ENCODE peak calls at places on chromosomes 3 and 15, in nine cellular contexts. U is A549, G is IMR-90, B is endodermal cell, I is foreskin keratinocyte, W is aorta, O is RWPE1, P is body of pancreas, X is neural progenitor cell. J is an unnamed sample.

GRCh38 chr3:188779537-188779936 is 392.2 kb upstream of the TPRG1 start:
- DNase-seq in O (no peak), B (no peak), G (peak; percentile 18), X (no peak), P (no peak), I (no peak), W (no peak), U (no peak), J (no peak)

GRCh38 chr3:7874116-7874515 is 627.5 kb upstream of the LMCD1 start:
- DNase-seq in X (no peak), G (no peak), U (no peak), P (no peak), B (no peak), I (peak; percentile 70), O (no peak), W (no peak), J (no peak)

GRCh38 chr15:58770519-58770856 is 614 bp upstream of the MINDY2 start:
- DNase-seq in B (no peak), G (peak; percentile 84), X (no peak), I (no peak), P (no peak), W (no peak), U (no peak), O (peak; percentile 41), J (no peak)

GRCh38 chr3:185455860-185456259 is 43.0 kb downstream of the TMEM41A start:
- DNase-seq in G (no peak), O (no peak), P (no peak), W (no peak), I (no peak), U (no peak), X (no peak), B (no peak), J (no peak)

GRCh38 chr3:101081990-101082389 is 88.8 kb upstream of the ABI3BP start:
- DNase-seq in B (no peak), G (peak; percentile 88), I (no peak), U (no peak), W (no peak), P (no peak), O (no peak), X (no peak), J (no peak)

GRCh38 chr3:129971368-129972052 is 3.0 kb upstream of the TRH start:
- DNase-seq in B (peak; percentile 81), I (no peak), X (peak; percentile 23), U (no peak), P (no peak), G (no peak), O (no peak), W (no peak), J (no peak)

GRCh38 chr3:105976211-105976610 is 107.4 kb upstream of the CBLB start:
- DNase-seq in G (peak; percentile 20), X (no peak), O (no peak), U (no peak), I (no peak), P (no peak), B (no peak), W (no peak), J (no peak)

GRCh38 chr15:64582202-64582601 is 121.8 kb downstream of the ZNF609 start:
- DNase-seq in X (no peak), G (peak; percentile 42), I (no peak), P (no peak), U (no peak), W (no peak), B (no peak), O (no peak), J (no peak)

GRCh38 chr3:31733234-31733667 is 200.5 kb downstream of the STT3B start:
- DNase-seq in G (no peak), X (no peak), O (no peak), B (no peak), I (peak; percentile 6), U (no peak), P (peak; percentile 69), W (peak; percentile 51), J (peak; percentile 33)

GRCh38 chr3:64047806-64048205 is 24.5 kb upstream of the PSMD6 start:
- DNase-seq in O (no peak), U (no peak), X (no peak), G (no peak), B (no peak), I (no peak), W (no peak), P (no peak), J (no peak)

GRCh38 chr3:176697284-176697889 is 499.9 kb downstream of the TBL1XR1 start:
- DNase-seq in G (no peak), X (no peak), B (peak; percentile 80), I (no peak), O (no peak), W (no peak), P (peak; percentile 20), U (no peak), J (no peak)

GRCh38 chr3:125960456-125961288 is 8.3 kb upstream of the ROPN1B start:
- DNase-seq in I (no peak), G (no peak), O (no peak), U (no peak), W (no peak), P (no peak), B (no peak), X (no peak), J (no peak)

GRCh38 chr3:38139652-38140051 is 1.2 kb downstream of the MYD88 start:
- DNase-seq in P (no peak), G (no peak), O (no peak), U (no peak), B (peak; percentile 43), W (no peak), I (no peak), X (no peak), J (peak; percentile 11)

GRCh38 chr15:29785068-29785467 is 37.2 kb downstream of the TJP1 start:
- DNase-seq in I (no peak), B (no peak), G (no peak), O (no peak), U (no peak), P (no peak), X (no peak), W (no peak), J (no peak)

GRCh38 chr3:78026429-78026828 is 986.5 kb downstream of the ROBO2 start:
- DNase-seq in P (no peak), G (no peak), I (no peak), W (no peak), B (no peak), X (no peak), U (no peak), O (no peak), J (no peak)

GRCh38 chr15:76217867-76218217 is 93.4 kb downstream of the ETFA start:
- DNase-seq in I (no peak), B (no peak), U (no peak), W (no peak), O (no peak), G (no peak), X (no peak), P (no peak), J (no peak)

GRCh38 chr3:111852540-111852939 is 6.5 kb upstream of the PHLDB2 start:
- DNase-seq in W (no peak), U (no peak), G (no peak), B (peak; percentile 68), I (peak; percentile 15), X (no peak), P (no peak), O (no peak), J (no peak)

DNA sequence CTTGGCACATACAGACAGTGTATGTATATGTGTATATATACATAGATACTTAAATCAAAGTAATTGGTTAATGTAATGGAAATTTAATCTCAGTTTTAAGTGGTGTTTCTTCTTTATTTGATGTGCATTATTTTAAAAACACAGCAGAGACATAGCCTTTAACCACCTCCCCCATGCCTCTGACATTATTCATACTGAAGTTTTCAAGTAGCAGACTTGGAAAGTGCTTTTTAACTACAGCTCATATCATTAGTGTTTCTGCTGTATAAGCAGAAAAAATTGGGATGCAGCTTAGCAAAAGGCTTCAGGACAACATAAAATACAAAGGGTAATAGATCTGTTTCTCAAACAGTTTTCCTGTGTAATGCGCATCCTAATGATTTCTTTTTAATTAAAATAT is 52.1 kb downstream of the CHST2 start:
- DNase-seq in I (no peak), X (no peak), O (no peak), G (peak; percentile 62), W (no peak), B (no peak), U (no peak), P (no peak), J (no peak)
- H3K27ac ChIP-seq in I (no peak overlapping the region), X (no peak overlapping the region), O (no peak overlapping the region), G (no peak overlapping the region), W (no peak overlapping the region), B (no peak overlapping the region), U (no peak overlapping the region), P (no peak overlapping the region), J (no peak overlapping the region)

GRCh38 chr15:34365073-34365825 is 1.7 kb downstream of the LPCAT4 start:
- DNase-seq in G (no peak), I (no peak), P (no peak), O (no peak), W (no peak), X (no peak), B (no peak), U (no peak), J (no peak)
- H3K27ac ChIP-seq in G (no peak overlapping the region), I (no peak overlapping the region), P (no peak overlapping the region), O (peak overlapping the region; percentile 97), W (no peak overlapping the region), X (no peak overlapping the region), B (no peak overlapping the region), U (peak overlapping the region; percentile 97), J (no peak overlapping the region)

DNA sequence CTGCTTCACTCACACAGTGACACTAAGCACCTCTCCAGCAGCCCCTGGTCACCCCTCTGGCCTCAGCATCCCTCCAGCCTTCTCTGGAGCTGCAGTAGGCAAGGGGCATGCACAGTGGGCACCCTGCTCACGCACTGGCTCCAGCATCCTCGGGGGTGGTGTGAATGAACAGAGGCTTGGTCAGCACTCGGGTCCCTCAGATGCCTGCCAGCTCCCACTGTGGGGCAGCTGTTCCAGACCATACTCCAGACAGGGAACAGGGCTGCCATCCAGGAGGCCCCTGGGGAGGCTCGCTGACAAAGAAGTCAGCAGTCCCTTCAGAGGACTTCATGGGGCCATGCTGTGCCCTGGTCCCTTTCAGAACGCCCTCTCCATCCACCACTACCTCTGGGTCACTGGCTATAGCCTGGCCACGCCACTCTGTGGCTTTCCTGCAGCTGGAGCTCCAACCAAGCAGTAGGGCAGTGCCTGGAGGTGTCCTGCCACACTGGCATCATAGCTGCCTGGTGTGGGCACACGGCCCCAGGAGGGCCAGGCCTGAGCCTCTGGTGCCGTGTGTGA is 26.3 kb downstream of the ALS2CL start:
- DNase-seq in U (no peak), O (no peak), P (peak; percentile 8), X (no peak), B (peak; percentile 38), I (no peak), W (no peak), G (no peak), J (no peak)
- H3K27ac ChIP-seq in U (no peak overlapping the region), O (peak overlapping the region; percentile 72), P (no peak overlapping the region), X (no peak overlapping the region), B (no peak overlapping the region), I (no peak overlapping the region), W (no peak overlapping the region), G (no peak overlapping the region), J (no peak overlapping the region)

DNA sequence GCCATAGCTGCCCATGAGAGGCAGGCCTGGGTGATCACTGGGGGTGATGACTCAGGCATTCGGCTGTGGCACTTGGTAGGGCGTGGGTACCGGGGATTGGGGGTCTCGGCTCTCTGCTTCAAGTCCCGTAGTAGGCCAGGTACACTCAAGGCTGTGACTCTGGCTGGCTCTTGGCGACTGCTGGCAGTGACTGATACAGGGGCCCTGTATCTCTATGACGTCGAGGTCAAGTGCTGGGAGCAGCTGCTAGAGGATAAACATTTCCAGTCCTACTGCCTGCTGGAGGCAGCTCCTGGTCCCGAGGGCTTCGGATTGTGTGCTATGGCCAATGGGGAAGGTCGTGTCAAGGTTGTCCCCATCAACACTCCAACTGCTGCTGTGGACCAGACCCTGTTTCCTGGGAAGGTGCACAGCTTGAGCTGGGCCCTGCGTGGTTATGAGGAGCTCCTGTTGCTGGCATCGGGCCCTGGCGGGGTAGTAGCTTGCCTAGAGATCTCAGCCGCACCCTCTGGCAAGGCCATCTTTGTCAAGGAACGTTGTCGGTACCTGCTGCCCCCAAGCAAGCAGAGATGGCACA is 5.3 kb downstream of the WDR6 start:
- DNase-seq in G (no peak), B (peak; percentile 45), O (no peak), U (no peak), I (no peak), X (no peak), W (no peak), P (peak; percentile 46), J (no peak)
- H3K27ac ChIP-seq in G (no peak overlapping the region), B (no peak overlapping the region), O (peak overlapping the region; percentile 98), U (no peak overlapping the region), I (no peak overlapping the region), X (no peak overlapping the region), W (no peak overlapping the region), P (peak overlapping the region; percentile 22), J (no peak overlapping the region)

J was measured in testis.